ENCODE peak calls at places on chromosome 10, in seven cellular contexts. One of them, this sample, is unnamed.

GRCh38 chr10:110664483-110665420 is 20.6 kb downstream of the RBM20 start:
- DNase-seq in fibroblast of lung: peak; percentile 92
- DNase-seq in IMR-90: peak; percentile 96
- DNase-seq in A549: peak; percentile 80
- DNase-seq in GM23338: no peak
- DNase-seq in OCI-LY7: no peak
- DNase-seq in mesendoderm: peak; percentile 76
- DNase-seq in this sample: no peak

GRCh38 chr10:112804036-112804435 is 146.0 kb upstream of the TCF7L2 start:
- DNase-seq in fibroblast of lung: no peak
- DNase-seq in IMR-90: no peak
- DNase-seq in A549: no peak
- DNase-seq in GM23338: peak; percentile 41
- DNase-seq in OCI-LY7: no peak
- DNase-seq in mesendoderm: peak; percentile 43
- DNase-seq in this sample: no peak

GRCh38 chr10:44168478-44168877 is 216.4 kb downstream of the CXCL12 start:
- DNase-seq in fibroblast of lung: no peak
- DNase-seq in IMR-90: no peak
- DNase-seq in A549: no peak
- DNase-seq in GM23338: no peak
- DNase-seq in OCI-LY7: no peak
- DNase-seq in mesendoderm: no peak
- DNase-seq in this sample: no peak

GRCh38 chr10:96491303-96491702 is 22.4 kb downstream of the TLL2 start:
- DNase-seq in fibroblast of lung: no peak
- DNase-seq in IMR-90: no peak
- DNase-seq in A549: no peak
- DNase-seq in GM23338: peak; percentile 50
- DNase-seq in OCI-LY7: peak; percentile 19
- DNase-seq in mesendoderm: peak; percentile 33
- DNase-seq in this sample: no peak

GRCh38 chr10:16975188-16975587 is 154.4 kb downstream of the CUBN start:
- DNase-seq in fibroblast of lung: no peak
- DNase-seq in IMR-90: no peak
- DNase-seq in A549: no peak
- DNase-seq in GM23338: no peak
- DNase-seq in OCI-LY7: no peak
- DNase-seq in mesendoderm: no peak
- DNase-seq in this sample: no peak

GRCh38 chr10:99421233-99421739 is 9.1 kb downstream of the GOT1 start:
- DNase-seq in fibroblast of lung: no peak
- DNase-seq in IMR-90: no peak
- DNase-seq in A549: no peak
- DNase-seq in GM23338: no peak
- DNase-seq in OCI-LY7: no peak
- DNase-seq in mesendoderm: no peak
- DNase-seq in this sample: no peak

GRCh38 chr10:73414230-73414981 is 548 bp upstream of the ANXA7 start:
- DNase-seq in fibroblast of lung: no peak
- DNase-seq in IMR-90: no peak
- DNase-seq in A549: no peak
- DNase-seq in GM23338: peak; percentile 30
- DNase-seq in OCI-LY7: no peak
- DNase-seq in mesendoderm: no peak
- DNase-seq in this sample: peak; percentile 37

GRCh38 chr10:61330669-61331068 is 122.5 kb downstream of the TMEM26 start:
- DNase-seq in fibroblast of lung: no peak
- DNase-seq in IMR-90: no peak
- DNase-seq in A549: no peak
- DNase-seq in GM23338: no peak
- DNase-seq in OCI-LY7: no peak
- DNase-seq in mesendoderm: no peak
- DNase-seq in this sample: no peak

GRCh38 chr10:51643734-51644133 is 55.7 kb downstream of the CSTF2T start:
- DNase-seq in fibroblast of lung: no peak
- DNase-seq in IMR-90: no peak
- DNase-seq in A549: no peak
- DNase-seq in GM23338: no peak
- DNase-seq in OCI-LY7: no peak
- DNase-seq in mesendoderm: no peak
- DNase-seq in this sample: no peak

GRCh38 chr10:126006906-126007305 is 110.5 kb downstream of the FANK1 start:
- DNase-seq in fibroblast of lung: no peak
- DNase-seq in IMR-90: no peak
- DNase-seq in A549: no peak
- DNase-seq in GM23338: no peak
- DNase-seq in OCI-LY7: no peak
- DNase-seq in mesendoderm: no peak
- DNase-seq in this sample: no peak

GRCh38 chr10:123245264-123245663 is 91.1 kb downstream of the BUB3 start:
- DNase-seq in fibroblast of lung: no peak
- DNase-seq in IMR-90: no peak
- DNase-seq in A549: no peak
- DNase-seq in GM23338: peak; percentile 63
- DNase-seq in OCI-LY7: no peak
- DNase-seq in mesendoderm: peak; percentile 24
- DNase-seq in this sample: peak; percentile 58

GRCh38 chr10:129258570-129258969 is 208.5 kb upstream of the MGMT start:
- DNase-seq in fibroblast of lung: no peak
- DNase-seq in IMR-90: no peak
- DNase-seq in A549: no peak
- DNase-seq in GM23338: no peak
- DNase-seq in OCI-LY7: no peak
- DNase-seq in mesendoderm: no peak
- DNase-seq in this sample: no peak

GRCh38 chr10:91088300-91089140 is 131.9 kb upstream of the PCGF5 start:
- DNase-seq in fibroblast of lung: peak; percentile 6
- DNase-seq in IMR-90: peak; percentile 15
- DNase-seq in A549: peak; percentile 19
- DNase-seq in GM23338: peak; percentile 23
- DNase-seq in OCI-LY7: peak; percentile 37
- DNase-seq in mesendoderm: peak; percentile 49
- DNase-seq in this sample: no peak

GRCh38 chr10:133326745-133327650 is 9.7 kb downstream of the CALY start:
- DNase-seq in fibroblast of lung: peak; percentile 52
- DNase-seq in IMR-90: peak; percentile 73
- DNase-seq in A549: peak; percentile 41
- DNase-seq in GM23338: no peak
- DNase-seq in OCI-LY7: no peak
- DNase-seq in mesendoderm: no peak
- DNase-seq in this sample: peak; percentile 94

GRCh38 chr10:69839696-69840345 is 38.1 kb downstream of the COL13A1 start:
- DNase-seq in fibroblast of lung: peak; percentile 86
- DNase-seq in IMR-90: peak; percentile 73
- DNase-seq in A549: no peak
- DNase-seq in GM23338: no peak
- DNase-seq in OCI-LY7: no peak
- DNase-seq in mesendoderm: peak; percentile 60
- DNase-seq in this sample: peak; percentile 95

GRCh38 chr10:98270026-98270740 is 2.2 kb upstream of the LOXL4 start:
- DNase-seq in fibroblast of lung: no peak
- DNase-seq in IMR-90: peak; percentile 36
- DNase-seq in A549: no peak
- DNase-seq in GM23338: no peak
- DNase-seq in OCI-LY7: no peak
- DNase-seq in mesendoderm: peak; percentile 36
- DNase-seq in this sample: no peak

GRCh38 chr10:123331438-123331837 is 177.2 kb downstream of the BUB3 start:
- DNase-seq in fibroblast of lung: peak; percentile 72
- DNase-seq in IMR-90: peak; percentile 0
- DNase-seq in A549: no peak
- DNase-seq in GM23338: no peak
- DNase-seq in OCI-LY7: no peak
- DNase-seq in mesendoderm: peak; percentile 40
- DNase-seq in this sample: no peak

GRCh38 chr10:51879238-51879637 is 179.8 kb upstream of the CSTF2T start:
- DNase-seq in fibroblast of lung: peak; percentile 98
- DNase-seq in IMR-90: peak; percentile 100
- DNase-seq in A549: peak; percentile 48
- DNase-seq in GM23338: no peak
- DNase-seq in OCI-LY7: no peak
- DNase-seq in mesendoderm: no peak
- DNase-seq in this sample: peak; percentile 77

GRCh38 chr10:76086571-76087260 is 655.3 kb downstream of the LRMDA start:
- DNase-seq in fibroblast of lung: peak; percentile 97
- DNase-seq in IMR-90: peak; percentile 50
- DNase-seq in A549: peak; percentile 65
- DNase-seq in GM23338: peak; percentile 72
- DNase-seq in OCI-LY7: no peak
- DNase-seq in mesendoderm: peak; percentile 74
- DNase-seq in this sample: peak; percentile 68

GRCh38 chr10:132627736-132628512 is 90.3 kb downstream of the INPP5A start:
- DNase-seq in fibroblast of lung: peak; percentile 63
- DNase-seq in IMR-90: peak; percentile 50
- DNase-seq in A549: no peak
- DNase-seq in GM23338: no peak
- DNase-seq in OCI-LY7: no peak
- DNase-seq in mesendoderm: peak; percentile 62
- DNase-seq in this sample: peak; percentile 93

GRCh38 chr10:4527281-4527960 is 298.6 kb upstream of the AKR1E2 start:
- DNase-seq in fibroblast of lung: peak; percentile 73
- DNase-seq in IMR-90: peak; percentile 41
- DNase-seq in A549: no peak
- DNase-seq in GM23338: no peak
- DNase-seq in OCI-LY7: no peak
- DNase-seq in mesendoderm: no peak
- DNase-seq in this sample: no peak

GRCh38 chr10:18221123-18221522 is 80.9 kb downstream of the CACNB2 start:
- DNase-seq in fibroblast of lung: peak; percentile 29
- DNase-seq in IMR-90: peak; percentile 18
- DNase-seq in A549: no peak
- DNase-seq in GM23338: no peak
- DNase-seq in OCI-LY7: no peak
- DNase-seq in mesendoderm: no peak
- DNase-seq in this sample: no peak

GRCh38 chr10:91389636-91390512 is 20.3 kb upstream of the HECTD2 start:
- DNase-seq in fibroblast of lung: peak; percentile 39
- DNase-seq in IMR-90: peak; percentile 71
- DNase-seq in A549: peak; percentile 64
- DNase-seq in GM23338: peak; percentile 85
- DNase-seq in OCI-LY7: peak; percentile 84
- DNase-seq in mesendoderm: peak; percentile 37
- DNase-seq in this sample: peak; percentile 13

GRCh38 chr10:3734111-3734510 is 50.9 kb downstream of the KLF6 start:
- DNase-seq in fibroblast of lung: no peak
- DNase-seq in IMR-90: peak; percentile 31
- DNase-seq in A549: no peak
- DNase-seq in GM23338: no peak
- DNase-seq in OCI-LY7: no peak
- DNase-seq in mesendoderm: no peak
- DNase-seq in this sample: no peak

GRCh38 chr10:122173337-122173736 is 97.8 kb upstream of the BTBD16 start:
- DNase-seq in fibroblast of lung: no peak
- DNase-seq in IMR-90: no peak
- DNase-seq in A549: no peak
- DNase-seq in GM23338: no peak
- DNase-seq in OCI-LY7: no peak
- DNase-seq in mesendoderm: no peak
- DNase-seq in this sample: peak; percentile 18

GRCh38 chr10:101228682-101229274 is 485 bp downstream of the LBX1 start:
- DNase-seq in fibroblast of lung: no peak
- DNase-seq in IMR-90: no peak
- DNase-seq in A549: no peak
- DNase-seq in GM23338: peak; percentile 71
- DNase-seq in OCI-LY7: no peak
- DNase-seq in mesendoderm: no peak
- DNase-seq in this sample: peak; percentile 85

GRCh38 chr10:35882422-35883150 is 240.5 kb upstream of the FZD8 start:
- DNase-seq in fibroblast of lung: no peak
- DNase-seq in IMR-90: no peak
- DNase-seq in A549: no peak
- DNase-seq in GM23338: peak; percentile 62
- DNase-seq in OCI-LY7: no peak
- DNase-seq in mesendoderm: peak; percentile 61
- DNase-seq in this sample: no peak

GRCh38 chr10:64118736-64119135 is 597.5 kb downstream of the REEP3 start:
- DNase-seq in fibroblast of lung: no peak
- DNase-seq in IMR-90: no peak
- DNase-seq in A549: no peak
- DNase-seq in GM23338: no peak
- DNase-seq in OCI-LY7: no peak
- DNase-seq in mesendoderm: no peak
- DNase-seq in this sample: no peak
- H3K4me2 ChIP-seq in fibroblast of lung: no peak overlapping the region
- H3K4me2 ChIP-seq in IMR-90: no peak overlapping the region
- H3K4me2 ChIP-seq in A549: no peak overlapping the region
- H3K4me2 ChIP-seq in GM23338: no peak overlapping the region
- H3K4me2 ChIP-seq in OCI-LY7: no peak overlapping the region
- H3K4me2 ChIP-seq in mesendoderm: no peak overlapping the region
- H3K4me2 ChIP-seq in this sample: no peak overlapping the region

GRCh38 chr10:116888380-116889055 is 39.2 kb downstream of the ENO4 start:
- DNase-seq in fibroblast of lung: peak; percentile 90
- DNase-seq in IMR-90: peak; percentile 89
- DNase-seq in A549: peak; percentile 61
- DNase-seq in GM23338: peak; percentile 63
- DNase-seq in OCI-LY7: no peak
- DNase-seq in mesendoderm: peak; percentile 89
- DNase-seq in this sample: peak; percentile 76
- H3K4me2 ChIP-seq in fibroblast of lung: peak overlapping the region; percentile 59
- H3K4me2 ChIP-seq in IMR-90: peak overlapping the region; percentile 47
- H3K4me2 ChIP-seq in A549: peak overlapping the region; percentile 63
- H3K4me2 ChIP-seq in GM23338: no peak overlapping the region
- H3K4me2 ChIP-seq in OCI-LY7: no peak overlapping the region
- H3K4me2 ChIP-seq in mesendoderm: no peak overlapping the region
- H3K4me2 ChIP-seq in this sample: peak overlapping the region; percentile 39

GRCh38 chr10:34236927-34237326 is 578.2 kb downstream of the PARD3 start:
- DNase-seq in fibroblast of lung: peak; percentile 15
- DNase-seq in IMR-90: peak; percentile 69
- DNase-seq in A549: no peak
- DNase-seq in GM23338: no peak
- DNase-seq in OCI-LY7: no peak
- DNase-seq in mesendoderm: no peak
- DNase-seq in this sample: no peak
- H3K4me2 ChIP-seq in fibroblast of lung: no peak overlapping the region
- H3K4me2 ChIP-seq in IMR-90: no peak overlapping the region
- H3K4me2 ChIP-seq in A549: no peak overlapping the region
- H3K4me2 ChIP-seq in GM23338: no peak overlapping the region
- H3K4me2 ChIP-seq in OCI-LY7: no peak overlapping the region
- H3K4me2 ChIP-seq in mesendoderm: no peak overlapping the region
- H3K4me2 ChIP-seq in this sample: no peak overlapping the region

GRCh38 chr10:9061871-9062270 is 1007.4 kb downstream of the GATA3 start:
- DNase-seq in fibroblast of lung: no peak
- DNase-seq in IMR-90: no peak
- DNase-seq in A549: no peak
- DNase-seq in GM23338: no peak
- DNase-seq in OCI-LY7: no peak
- DNase-seq in mesendoderm: no peak
- DNase-seq in this sample: no peak

GRCh38 chr10:9056521-9056920 is 1002.0 kb downstream of the GATA3 start:
- DNase-seq in fibroblast of lung: no peak
- DNase-seq in IMR-90: no peak
- DNase-seq in A549: no peak
- DNase-seq in GM23338: no peak
- DNase-seq in OCI-LY7: no peak
- DNase-seq in mesendoderm: no peak
- DNase-seq in this sample: no peak

GRCh38 chr10:9066152-9066551 is 1011.7 kb downstream of the GATA3 start:
- DNase-seq in fibroblast of lung: no peak
- DNase-seq in IMR-90: no peak
- DNase-seq in A549: no peak
- DNase-seq in GM23338: no peak
- DNase-seq in OCI-LY7: no peak
- DNase-seq in mesendoderm: no peak
- DNase-seq in this sample: no peak

GRCh38 chr10:9060314-9060713 is 1005.8 kb downstream of the GATA3 start:
- DNase-seq in fibroblast of lung: no peak
- DNase-seq in IMR-90: no peak
- DNase-seq in A549: no peak
- DNase-seq in GM23338: no peak
- DNase-seq in OCI-LY7: no peak
- DNase-seq in mesendoderm: peak; percentile 12
- DNase-seq in this sample: no peak
- H3K4me2 ChIP-seq in fibroblast of lung: no peak overlapping the region
- H3K4me2 ChIP-seq in IMR-90: no peak overlapping the region
- H3K4me2 ChIP-seq in A549: no peak overlapping the region
- H3K4me2 ChIP-seq in GM23338: no peak overlapping the region
- H3K4me2 ChIP-seq in OCI-LY7: no peak overlapping the region
- H3K4me2 ChIP-seq in mesendoderm: no peak overlapping the region
- H3K4me2 ChIP-seq in this sample: no peak overlapping the region

This sample was measured in osteoblast.